ENCODE peak calls at places on chromosomes 7 and 10, in five cellular contexts. R, I, N, M and P are unnamed samples.

GRCh38 chr7:87152897-87153641 is 816 bp downstream of the DMTF1 start:
- DNase-seq in R (peak), I (peak), N (peak), M (no peak), P (peak)

GRCh38 chr10:103180491-103180890 is 12.6 kb downstream of the NT5C2 start:
- DNase-seq in R (no peak), I (no peak), N (no peak), M (no peak), P (no peak)

GRCh38 chr10:87733081-87733480 is 73.4 kb downstream of the PAPSS2 start:
- DNase-seq in R (no peak), I (no peak), N (no peak), M (no peak), P (no peak)

GRCh38 chr10:119079572-119080520 is 771 bp downstream of the EIF3A start:
- DNase-seq in R (peak), I (peak), N (peak), M (peak), P (no peak)

GRCh38 chr7:47119408-47119807 is 462.5 kb downstream of the TNS3 start:
- DNase-seq in R (no peak), I (peak), N (peak), M (no peak), P (no peak)

GRCh38 chr7:3683886-3684539 is 383.0 kb downstream of the SDK1 start:
- DNase-seq in R (no peak), I (no peak), N (no peak), M (peak), P (no peak)

GRCh38 chr10:85926986-85927385 is 439.6 kb downstream of the GRID1 start:
- DNase-seq in R (no peak), I (no peak), N (no peak), M (no peak), P (no peak)

GRCh38 chr10:91974960-91975359 is 51.4 kb downstream of the BTAF1 start:
- DNase-seq in R (no peak), I (peak), N (no peak), M (no peak), P (no peak)

GRCh38 chr10:110751845-110752244 is 107.7 kb downstream of the RBM20 start:
- DNase-seq in R (no peak), I (no peak), N (no peak), M (no peak), P (no peak)

GRCh38 chr7:42137941-42138340 is 99.1 kb downstream of the GLI3 start:
- DNase-seq in R (no peak), I (no peak), N (no peak), M (no peak), P (no peak)

GRCh38 chr10:122265896-122266295 is 5.2 kb upstream of the BTBD16 start:
- DNase-seq in R (no peak), I (no peak), N (no peak), M (no peak), P (no peak)

GRCh38 chr7:28862876-28863275 is 95.3 kb downstream of the TRIL start:
- DNase-seq in R (no peak), I (peak), N (no peak), M (no peak), P (no peak)

GRCh38 chr7:117021366-117021765 is 68.1 kb downstream of the ST7 start:
- DNase-seq in R (no peak), I (no peak), N (no peak), M (no peak), P (no peak)

GRCh38 chr10:51057925-51058324 is 16.4 kb upstream of the PRKG1 start:
- DNase-seq in R (no peak), I (no peak), N (no peak), M (no peak), P (no peak)

GRCh38 chr7:131327049-131327625 is 539 bp upstream of the MKLN1 start:
- DNase-seq in R (peak), I (peak), N (peak), M (no peak), P (no peak)

GRCh38 chr10:127759276-127759675 is 22.3 kb downstream of the FOXI2 start:
- DNase-seq in R (no peak), I (no peak), N (no peak), M (no peak), P (no peak)

GRCh38 chr10:95500649-95501048 is 60.5 kb downstream of the SORBS1 start:
- DNase-seq in R (no peak), I (no peak), N (no peak), M (no peak), P (no peak)